ENCODE peak calls at places on chromosomes 7 and 10, in five cellular contexts. One of them, this sample, is unnamed.
A peak's percentile ranks its signal among the peaks of the same experiment; 100 is the strongest.

GRCh38 chr7:117666019-117666418 is 186.2 kb downstream of the CFTR start:
- DNase-seq in IMR-90: peak; percentile 83
- DNase-seq in heart right ventricle: no peak
- DNase-seq in psoas muscle: no peak
- DNase-seq in body of pancreas: no peak
- DNase-seq in this sample: no peak

GRCh38 chr10:83706952-83707582 is 432.2 kb upstream of the GHITM start:
- DNase-seq in IMR-90: no peak
- DNase-seq in heart right ventricle: no peak
- DNase-seq in psoas muscle: no peak
- DNase-seq in body of pancreas: no peak
- DNase-seq in this sample: no peak

GRCh38 chr10:114492351-114493037 is 88.2 kb upstream of the AFAP1L2 start:
- DNase-seq in IMR-90: peak; percentile 34
- DNase-seq in heart right ventricle: no peak
- DNase-seq in psoas muscle: no peak
- DNase-seq in body of pancreas: no peak
- DNase-seq in this sample: no peak

GRCh38 chr7:136911362-136911761 is 42.9 kb downstream of the CHRM2 start:
- DNase-seq in IMR-90: peak; percentile 65
- DNase-seq in heart right ventricle: no peak
- DNase-seq in psoas muscle: no peak
- DNase-seq in body of pancreas: no peak
- DNase-seq in this sample: no peak

GRCh38 chr7:70836946-70837345 is 295.0 kb upstream of the GALNT17 start:
- DNase-seq in IMR-90: no peak
- DNase-seq in heart right ventricle: no peak
- DNase-seq in psoas muscle: no peak
- DNase-seq in body of pancreas: no peak
- DNase-seq in this sample: no peak

GRCh38 chr7:131522325-131522920 is 34.0 kb downstream of the PODXL start:
- DNase-seq in IMR-90: no peak
- DNase-seq in heart right ventricle: no peak
- DNase-seq in psoas muscle: no peak
- DNase-seq in body of pancreas: no peak
- DNase-seq in this sample: no peak

GRCh38 chr10:105586451-105587098 is 945.5 kb downstream of the SORCS3 start:
- DNase-seq in IMR-90: peak; percentile 41
- DNase-seq in heart right ventricle: no peak
- DNase-seq in psoas muscle: no peak
- DNase-seq in body of pancreas: no peak
- DNase-seq in this sample: no peak

GRCh38 chr7:18495412-18496335 is at the start of gene HDAC9:
- DNase-seq in IMR-90: peak; percentile 48
- DNase-seq in heart right ventricle: peak; percentile 17
- DNase-seq in psoas muscle: peak; percentile 56
- DNase-seq in body of pancreas: peak; percentile 12
- DNase-seq in this sample: peak; percentile 32

GRCh38 chr7:55573526-55573925 is 1.2 kb upstream of the VOPP1 start:
- DNase-seq in IMR-90: peak; percentile 55
- DNase-seq in heart right ventricle: no peak
- DNase-seq in psoas muscle: no peak
- DNase-seq in body of pancreas: no peak
- DNase-seq in this sample: no peak

GRCh38 chr7:103395071-103395470 is 47.6 kb downstream of the PSMC2 start:
- DNase-seq in IMR-90: no peak
- DNase-seq in heart right ventricle: no peak
- DNase-seq in psoas muscle: no peak
- DNase-seq in body of pancreas: no peak
- DNase-seq in this sample: no peak

GRCh38 chr7:54773472-54774399 is 14.7 kb upstream of the SEC61G start:
- DNase-seq in IMR-90: peak; percentile 84
- DNase-seq in heart right ventricle: peak; percentile 79
- DNase-seq in psoas muscle: peak; percentile 89
- DNase-seq in body of pancreas: peak; percentile 89
- DNase-seq in this sample: peak; percentile 78

GRCh38 chr7:16431646-16432424 is 10.5 kb upstream of the CRPPA start:
- DNase-seq in IMR-90: no peak
- DNase-seq in heart right ventricle: no peak
- DNase-seq in psoas muscle: no peak
- DNase-seq in body of pancreas: peak; percentile 55
- DNase-seq in this sample: no peak

GRCh38 chr7:129189661-129190310 is 1.4 kb downstream of the SMO start:
- DNase-seq in IMR-90: peak; percentile 23
- DNase-seq in heart right ventricle: no peak
- DNase-seq in psoas muscle: no peak
- DNase-seq in body of pancreas: no peak
- DNase-seq in this sample: no peak

GRCh38 chr7:21867816-21868646 is 77.7 kb downstream of the CDCA7L start:
- DNase-seq in IMR-90: no peak
- DNase-seq in heart right ventricle: no peak
- DNase-seq in psoas muscle: no peak
- DNase-seq in body of pancreas: no peak
- DNase-seq in this sample: no peak

GRCh38 chr7:117188949-117189348 is 133.9 kb downstream of the WNT2 start:
- DNase-seq in IMR-90: peak; percentile 52
- DNase-seq in heart right ventricle: no peak
- DNase-seq in psoas muscle: no peak
- DNase-seq in body of pancreas: no peak
- DNase-seq in this sample: no peak

GRCh38 chr10:51377932-51378206 is 303.6 kb downstream of the PRKG1 start:
- DNase-seq in IMR-90: peak; percentile 24
- DNase-seq in heart right ventricle: no peak
- DNase-seq in psoas muscle: no peak
- DNase-seq in body of pancreas: no peak
- DNase-seq in this sample: no peak

GRCh38 chr7:152014722-152015121 is 10.8 kb upstream of the GALNT11 start:
- DNase-seq in IMR-90: no peak
- DNase-seq in heart right ventricle: no peak
- DNase-seq in psoas muscle: no peak
- DNase-seq in body of pancreas: no peak
- DNase-seq in this sample: no peak

GRCh38 chr10:7606977-7607404 is 59.8 kb downstream of the ITIH5 start:
- DNase-seq in IMR-90: no peak
- DNase-seq in heart right ventricle: no peak
- DNase-seq in psoas muscle: peak; percentile 59
- DNase-seq in body of pancreas: no peak
- DNase-seq in this sample: no peak

GRCh38 chr10:8056378-8056777 is 1.9 kb downstream of the GATA3 start:
- DNase-seq in IMR-90: no peak
- DNase-seq in heart right ventricle: no peak
- DNase-seq in psoas muscle: no peak
- DNase-seq in body of pancreas: no peak
- DNase-seq in this sample: no peak

GRCh38 chr10:76329891-76330575 is 898.6 kb downstream of the LRMDA start:
- DNase-seq in IMR-90: peak; percentile 62
- DNase-seq in heart right ventricle: no peak
- DNase-seq in psoas muscle: no peak
- DNase-seq in body of pancreas: no peak
- DNase-seq in this sample: no peak

GRCh38 chr7:519429-519973 is at the start of gene PDGFA:
- DNase-seq in IMR-90: peak; percentile 39
- DNase-seq in heart right ventricle: peak; percentile 66
- DNase-seq in psoas muscle: peak; percentile 77
- DNase-seq in body of pancreas: peak; percentile 70
- DNase-seq in this sample: peak; percentile 62

GRCh38 chr10:49164587-49165188 is 23.5 kb downstream of the TMEM273 start:
- DNase-seq in IMR-90: peak; percentile 35
- DNase-seq in heart right ventricle: no peak
- DNase-seq in psoas muscle: no peak
- DNase-seq in body of pancreas: peak; percentile 42
- DNase-seq in this sample: no peak

GRCh38 chr7:11810043-11810625 is 21.9 kb downstream of the THSD7A start:
- DNase-seq in IMR-90: no peak
- DNase-seq in heart right ventricle: no peak
- DNase-seq in psoas muscle: no peak
- DNase-seq in body of pancreas: no peak
- DNase-seq in this sample: no peak

GRCh38 chr10:110169586-110169985 is 37.8 kb upstream of the MXI1 start:
- DNase-seq in IMR-90: no peak
- DNase-seq in heart right ventricle: no peak
- DNase-seq in psoas muscle: no peak
- DNase-seq in body of pancreas: no peak
- DNase-seq in this sample: no peak

GRCh38 chr10:80154978-80155695 is 22.6 kb downstream of the PLAC9 start:
- DNase-seq in IMR-90: peak; percentile 96
- DNase-seq in heart right ventricle: no peak
- DNase-seq in psoas muscle: no peak
- DNase-seq in body of pancreas: no peak
- DNase-seq in this sample: no peak

GRCh38 chr7:12475362-12476063 is 71.8 kb upstream of the VWDE start:
- DNase-seq in IMR-90: peak; percentile 55
- DNase-seq in heart right ventricle: no peak
- DNase-seq in psoas muscle: no peak
- DNase-seq in body of pancreas: no peak
- DNase-seq in this sample: no peak

GRCh38 chr10:78194539-78195402 is 161.1 kb downstream of the RPS24 start:
- DNase-seq in IMR-90: peak; percentile 57
- DNase-seq in heart right ventricle: no peak
- DNase-seq in psoas muscle: no peak
- DNase-seq in body of pancreas: no peak
- DNase-seq in this sample: no peak

GRCh38 chr10:122647383-122647968 is 52.2 kb downstream of the C10orf120 start:
- DNase-seq in IMR-90: no peak
- DNase-seq in heart right ventricle: no peak
- DNase-seq in psoas muscle: no peak
- DNase-seq in body of pancreas: no peak
- DNase-seq in this sample: no peak

GRCh38 chr10:122648599-122649428 is 50.8 kb downstream of the C10orf120 start:
- DNase-seq in IMR-90: peak; percentile 31
- DNase-seq in heart right ventricle: peak; percentile 54
- DNase-seq in psoas muscle: peak; percentile 61
- DNase-seq in body of pancreas: peak; percentile 76
- DNase-seq in this sample: peak; percentile 57

GRCh38 chr10:122643931-122644534 is 55.6 kb downstream of the C10orf120 start:
- DNase-seq in IMR-90: no peak
- DNase-seq in heart right ventricle: no peak
- DNase-seq in psoas muscle: no peak
- DNase-seq in body of pancreas: no peak
- DNase-seq in this sample: no peak

GRCh38 chr10:122649903-122650302 is 49.7 kb downstream of the C10orf120 start:
- DNase-seq in IMR-90: no peak
- DNase-seq in heart right ventricle: no peak
- DNase-seq in psoas muscle: no peak
- DNase-seq in body of pancreas: no peak
- DNase-seq in this sample: no peak

DNA sequence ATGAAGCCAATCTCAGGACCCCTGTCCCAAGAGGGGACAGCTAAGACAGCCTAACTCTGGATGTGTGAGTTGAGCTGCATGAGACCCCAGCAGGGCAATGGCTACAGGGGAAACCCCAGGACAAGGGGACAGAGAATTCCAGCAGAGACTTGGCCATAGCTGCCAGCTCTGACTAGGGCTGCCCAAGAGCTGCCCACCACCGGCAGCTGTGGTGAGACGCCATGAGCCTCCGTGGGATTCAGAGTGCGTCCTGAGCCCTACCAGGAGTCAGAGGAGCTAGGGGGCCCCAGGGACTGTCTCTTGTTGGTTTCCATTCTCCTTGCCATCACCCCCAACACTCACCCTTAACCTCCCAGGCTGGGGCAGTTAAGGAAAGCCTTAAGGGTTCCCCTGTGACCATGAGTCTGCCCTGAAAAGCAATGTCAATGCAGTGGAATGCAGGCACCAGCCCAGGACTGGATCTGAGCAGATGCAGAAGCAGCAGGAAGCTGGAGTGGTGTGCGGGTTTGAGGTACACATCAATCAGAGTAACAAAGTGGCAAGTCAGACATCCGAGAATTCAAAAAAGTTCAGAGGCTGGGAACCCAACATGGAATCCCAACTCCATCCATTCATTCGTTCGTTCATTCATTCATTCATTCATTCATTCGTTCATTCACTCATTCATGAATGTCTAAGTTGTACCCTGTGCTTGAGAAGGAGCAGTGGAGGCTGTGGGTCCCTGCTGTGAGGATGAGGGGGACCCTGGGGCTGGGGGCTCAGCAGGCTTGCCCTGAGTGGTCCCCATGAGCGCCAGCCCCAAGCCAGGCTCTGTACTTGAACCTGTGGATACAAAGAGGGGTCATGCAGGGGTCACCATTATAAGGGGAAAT is 52.9 kb downstream of the C10orf120 start:
- DNase-seq in IMR-90: no peak
- DNase-seq in heart right ventricle: no peak
- DNase-seq in psoas muscle: no peak
- DNase-seq in body of pancreas: no peak
- DNase-seq in this sample: no peak
- H3K27me3 ChIP-seq in IMR-90: no peaks in the 10 kb centered on the region
- H3K27me3 ChIP-seq in heart right ventricle: no peaks in the 10 kb centered on the region
- H3K27me3 ChIP-seq in psoas muscle: no peaks in the 10 kb centered on the region
- H3K27me3 ChIP-seq in body of pancreas: no peaks in the 10 kb centered on the region
- H3K27me3 ChIP-seq in this sample: peaks cover 16% of the 10 kb centered on the region

DNA sequence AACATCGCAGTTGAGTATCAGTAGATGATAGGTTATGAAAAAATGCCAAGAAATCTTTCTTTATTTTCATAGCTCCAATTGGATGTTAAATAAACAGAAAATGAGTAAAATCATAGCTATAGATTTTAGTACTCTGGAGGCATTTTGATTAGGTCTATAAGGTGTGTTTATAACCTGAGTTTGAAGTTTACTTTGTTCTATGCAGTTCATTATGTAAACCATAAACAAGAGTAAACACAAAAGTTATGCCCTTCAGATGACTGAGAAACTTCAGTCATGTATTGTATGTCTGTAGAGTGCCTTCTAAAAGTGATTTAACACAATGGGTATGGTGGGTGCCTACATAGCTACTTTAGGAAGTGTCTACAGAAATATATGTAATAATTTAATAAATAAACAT is 13.6 kb downstream of the FOXP2 start:
- DNase-seq in IMR-90: no peak
- DNase-seq in heart right ventricle: no peak
- DNase-seq in psoas muscle: no peak
- DNase-seq in body of pancreas: no peak
- DNase-seq in this sample: no peak
- H3K27me3 ChIP-seq in IMR-90: no peaks in the 10 kb centered on the region
- H3K27me3 ChIP-seq in heart right ventricle: no peaks in the 10 kb centered on the region
- H3K27me3 ChIP-seq in psoas muscle: no peaks in the 10 kb centered on the region
- H3K27me3 ChIP-seq in body of pancreas: no peaks in the 10 kb centered on the region
- H3K27me3 ChIP-seq in this sample: no peaks in the 10 kb centered on the region

GRCh38 chr10:127834791-127835190 is 58.0 kb downstream of the CLRN3 start:
- DNase-seq in IMR-90: no peak
- DNase-seq in heart right ventricle: no peak
- DNase-seq in psoas muscle: no peak
- DNase-seq in body of pancreas: no peak
- DNase-seq in this sample: no peak
- H3K27me3 ChIP-seq in IMR-90: no peaks in the 10 kb centered on the region
- H3K27me3 ChIP-seq in heart right ventricle: peaks cover 14% of the 10 kb centered on the region
- H3K27me3 ChIP-seq in psoas muscle: no peaks in the 10 kb centered on the region
- H3K27me3 ChIP-seq in body of pancreas: no peaks in the 10 kb centered on the region
- H3K27me3 ChIP-seq in this sample: peaks cover 40% of the 10 kb centered on the region

DNA sequence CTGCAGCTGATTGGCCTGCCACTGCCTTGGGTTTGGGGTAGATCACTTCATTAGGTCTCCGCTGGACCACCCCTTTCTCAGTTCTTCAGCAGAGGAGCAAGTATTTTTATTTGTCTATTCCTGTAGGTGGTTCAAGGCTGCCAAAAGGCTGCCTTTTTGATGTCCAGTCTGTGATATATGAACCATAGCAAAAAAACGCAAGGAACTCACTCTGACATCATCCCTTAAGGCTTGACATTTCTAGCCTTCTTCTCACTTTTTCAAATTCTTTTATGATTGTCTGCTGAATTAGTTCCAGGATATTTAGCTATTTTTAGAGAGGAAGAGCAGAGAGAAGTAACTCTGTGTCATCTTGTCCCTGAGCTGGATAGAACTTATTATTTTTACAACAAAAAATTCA is 269.2 kb downstream of the BAMBI start:
- DNase-seq in IMR-90: peak; percentile 79
- DNase-seq in heart right ventricle: no peak
- DNase-seq in psoas muscle: no peak
- DNase-seq in body of pancreas: no peak
- DNase-seq in this sample: no peak
- H3K27me3 ChIP-seq in IMR-90: no peaks in the 10 kb centered on the region
- H3K27me3 ChIP-seq in heart right ventricle: no peaks in the 10 kb centered on the region
- H3K27me3 ChIP-seq in psoas muscle: peaks cover 1% of the 10 kb centered on the region
- H3K27me3 ChIP-seq in body of pancreas: no peaks in the 10 kb centered on the region
- H3K27me3 ChIP-seq in this sample: no peaks in the 10 kb centered on the region

This sample was measured in left ventricle myocardium inferior.